ENCODE peak calls at places on chromosomes 12 and 14, in five cellular contexts. Y, U, G, O and S are unnamed samples.

GRCh38 chr14:100622234-100622633 is 35.0 kb upstream of the BEGAIN start:
- DNase-seq in U (no peak), Y (no peak), G (no peak), O (no peak), S (no peak)

GRCh38 chr12:131047789-131048610 is 94.3 kb downstream of the ADGRD1 start:
- DNase-seq in Y (no peak), O (no peak), U (no peak), G (no peak), S (no peak)

GRCh38 chr14:95784137-95784536 is 70.2 kb upstream of the TCL1A start:
- DNase-seq in Y (peak; percentile 31), U (peak; percentile 54), G (peak; percentile 5), O (no peak), S (no peak)

GRCh38 chr12:63008372-63008771 is 73.4 kb upstream of the PPM1H start:
- DNase-seq in Y (no peak), O (no peak), U (no peak), G (no peak), S (no peak)

GRCh38 chr12:65965358-65965757 is 141.1 kb downstream of the HMGA2 start:
- DNase-seq in G (no peak), Y (no peak), U (peak; percentile 96), O (no peak), S (no peak)

GRCh38 chr12:116927244-116927940 is 16.6 kb downstream of the FBXW8 start:
- DNase-seq in U (no peak), O (no peak), G (no peak), Y (no peak), S (no peak)

GRCh38 chr12:77231548-77231947 is 166.2 kb upstream of the E2F7 start:
- DNase-seq in U (peak; percentile 88), Y (peak; percentile 96), O (peak; percentile 92), G (peak; percentile 78), S (no peak)

GRCh38 chr12:27193106-27193505 is 51.0 kb upstream of the STK38L start:
- DNase-seq in O (no peak), U (peak; percentile 89), G (no peak), Y (peak; percentile 76), S (no peak)

GRCh38 chr14:59811850-59812249 is 58.7 kb downstream of the RTN1 start:
- DNase-seq in G (no peak), O (no peak), Y (no peak), U (no peak), S (no peak)

GRCh38 chr12:12901158-12901791 is 9.9 kb downstream of the GPRC5A start:
- DNase-seq in U (peak; percentile 95), Y (peak; percentile 91), G (peak; percentile 91), O (no peak), S (no peak)

GRCh38 chr14:90281261-90281660 is 24.9 kb downstream of the PSMC1 start:
- DNase-seq in Y (peak; percentile 54), G (peak; percentile 73), U (peak; percentile 91), O (no peak), S (no peak)

GRCh38 chr12:110073049-110073831 is 24.9 kb upstream of the C12orf76 start:
- DNase-seq in U (peak; percentile 35), G (no peak), Y (no peak), O (no peak), S (no peak)

GRCh38 chr14:94823556-94824341 is 53.8 kb upstream of the GSC start:
- DNase-seq in Y (no peak), U (peak; percentile 3), G (no peak), O (no peak), S (no peak)

GRCh38 chr14:72966038-72966437 is 39.8 kb downstream of the DCAF4 start:
- DNase-seq in Y (no peak), U (no peak), O (no peak), G (no peak), S (no peak)

GRCh38 chr14:45083622-45083978 is 316 bp upstream of the PRPF39 start:
- DNase-seq in G (no peak), Y (no peak), O (no peak), U (no peak), S (no peak)

GRCh38 chr12:117552971-117553370 is 191.5 kb upstream of the NOS1 start:
- DNase-seq in G (no peak), Y (no peak), O (peak; percentile 43), U (no peak), S (no peak)

GRCh38 chr14:93396456-93396855 is 34.3 kb upstream of the UNC79 start:
- DNase-seq in G (no peak), Y (no peak), O (no peak), U (no peak), S (no peak)

GRCh38 chr12:109513977-109514376 is 36.5 kb downstream of the UBE3B start:
- DNase-seq in O (no peak), U (no peak), Y (no peak), G (no peak), S (no peak)

GRCh38 chr12:89950421-89950820 is 241.8 kb upstream of the ATP2B1 start:
- DNase-seq in Y (no peak), O (no peak), U (no peak), G (no peak), S (no peak)

GRCh38 chr12:102010265-102010994 is 51.4 kb downstream of the WASHC3 start:
- DNase-seq in G (no peak), U (no peak), Y (no peak), O (no peak), S (no peak)

GRCh38 chr14:74414380-74414779 is 11.6 kb downstream of the SYNDIG1L start:
- DNase-seq in Y (no peak), G (no peak), O (no peak), U (peak; percentile 21), S (no peak)

GRCh38 chr14:105529506-105530445 is 3.4 kb downstream of the TMEM121 start:
- DNase-seq in O (peak; percentile 50), U (no peak), G (no peak), Y (no peak), S (no peak)

GRCh38 chr12:5259523-5259922 is 172.4 kb upstream of the NTF3 start:
- DNase-seq in G (no peak), U (peak; percentile 80), O (no peak), Y (no peak), S (no peak)

GRCh38 chr14:74038015-74038859 is 19.1 kb downstream of the BBOF1 start:
- DNase-seq in U (peak; percentile 62), O (no peak), Y (peak; percentile 69), G (no peak), S (no peak)

GRCh38 chr12:43310596-43310995 is 241.4 kb downstream of the ADAMTS20 start:
- DNase-seq in O (no peak), G (no peak), U (no peak), Y (no peak), S (no peak)

GRCh38 chr12:24921251-24922038 is 27.5 kb downstream of the BCAT1 start:
- DNase-seq in Y (peak; percentile 74), O (no peak), U (peak; percentile 77), G (no peak), S (no peak)

GRCh38 chr12:25084816-25085215 is 110.1 kb downstream of the DNAI7 start:
- DNase-seq in Y (no peak), U (no peak), G (no peak), O (no peak), S (no peak)

GRCh38 chr12:51823875-51824565 is 24.5 kb downstream of the FIGNL2 start:
- DNase-seq in G (peak; percentile 52), O (peak; percentile 51), Y (peak; percentile 79), U (peak; percentile 76), S (no peak)

GRCh38 chr12:123859035-123859434 is 96.9 kb downstream of the DNAH10 start:
- DNase-seq in U (no peak), G (no peak), Y (no peak), O (no peak), S (no peak)

GRCh38 chr12:19304149-19304780 is 135.0 kb upstream of the AEBP2 start:
- DNase-seq in O (no peak), G (no peak), U (no peak), Y (no peak), S (no peak)

GRCh38 chr12:118302053-118302452 is 70.7 kb downstream of the TAOK3 start:
- DNase-seq in O (no peak), Y (peak; percentile 43), U (peak; percentile 63), G (peak; percentile 36), S (no peak)

GRCh38 chr12:103816663-103817062 is 24.4 kb downstream of the NT5DC3 start:
- DNase-seq in Y (no peak), G (no peak), O (no peak), U (no peak), S (no peak)

GRCh38 chr12:21615441-21615840 is 10.8 kb upstream of the GYS2 start:
- DNase-seq in U (no peak), Y (peak; percentile 6), G (no peak), O (no peak), S (no peak)

GRCh38 chr14:37447883-37448391 is 147.1 kb downstream of the FOXA1 start:
- DNase-seq in G (no peak), U (no peak), Y (no peak), O (no peak), S (no peak)

GRCh38 chr12:1533602-1534304 is 60.6 kb downstream of the FBXL14 start:
- DNase-seq in Y (no peak), G (no peak), O (no peak), U (peak; percentile 52), S (peak; percentile 30)

GRCh38 chr12:88325076-88325827 is 183.1 kb downstream of the TMTC3 start:
- DNase-seq in O (no peak), Y (peak; percentile 76), U (peak; percentile 96), G (peak; percentile 91), S (no peak)